ENCODE peak calls at places on chromosome X, in seven cellular contexts. M is KG1, R is fibroblast of mammary gland, N is GM10248, U is body of pancreas, K is hepatocyte, J is HS-5. F is an unnamed sample.

GRCh38 chrX:153556767-153557166 is 39.3 kb downstream of the ATP2B3 start:
- DNase-seq in M (no peak), R (no peak), N (no peak), U (no peak), K (no peak), J (no peak), F (no peak)

GRCh38 chrX:55490974-55491373 is 1.3 kb upstream of the USP51 start:
- DNase-seq in M (no peak), R (no peak), N (no peak), U (no peak), K (no peak), J (no peak), F (no peak)

GRCh38 chrX:136227948-136228584 is 23.1 kb downstream of the MAP7D3 start:
- DNase-seq in M (no peak), R (peak; percentile 39), N (no peak), U (no peak), K (no peak), J (no peak), F (no peak)

GRCh38 chrX:150765782-150766350 is 72.7 kb downstream of the MTMR1 start:
- DNase-seq in M (no peak), R (no peak), N (no peak), U (no peak), K (no peak), J (no peak), F (no peak)

GRCh38 chrX:85017721-85018120 is 14.0 kb downstream of the APOOL start:
- DNase-seq in M (no peak), R (peak; percentile 35), N (no peak), U (no peak), K (no peak), J (no peak), F (no peak)

GRCh38 chrX:69139516-69139915 is 25.7 kb downstream of the PJA1 start:
- DNase-seq in M (no peak), R (no peak), N (no peak), U (no peak), K (no peak), J (no peak), F (no peak)

GRCh38 chrX:41043950-41044349 is 41.3 kb upstream of the USP9X start:
- DNase-seq in M (no peak), R (peak; percentile 76), N (no peak), U (no peak), K (no peak), J (no peak), F (no peak)

GRCh38 chrX:54494970-54495813 is 842 bp downstream of the FGD1 start:
- DNase-seq in M (no peak), R (peak; percentile 18), N (no peak), U (peak; percentile 21), K (peak; percentile 45), J (no peak), F (no peak)

GRCh38 chrX:7204619-7205018 is 56.7 kb upstream of the PUDP start:
- DNase-seq in M (no peak), R (no peak), N (no peak), U (no peak), K (no peak), J (no peak), F (no peak)

GRCh38 chrX:17689971-17690409 is 47.3 kb upstream of the SCML1 start:
- DNase-seq in M (peak; percentile 36), R (peak; percentile 73), N (peak; percentile 26), U (peak; percentile 47), K (peak; percentile 73), J (no peak), F (peak; percentile 66)

GRCh38 chrX:39762266-39762841 is 335.4 kb downstream of the BCOR start:
- DNase-seq in M (no peak), R (peak; percentile 91), N (no peak), U (no peak), K (peak; percentile 49), J (peak; percentile 16), F (no peak)

GRCh38 chrX:151814767-151815166 is 80.2 kb downstream of the CNGA2 start:
- DNase-seq in M (no peak), R (no peak), N (no peak), U (no peak), K (no peak), J (no peak), F (no peak)

GRCh38 chrX:2901367-2902036 is 27.6 kb downstream of the ARSD start:
- DNase-seq in M (no peak), R (peak; percentile 3), N (no peak), U (no peak), K (no peak), J (no peak), F (no peak)

GRCh38 chrX:66000628-66001275 is 39.1 kb downstream of the VSIG4 start:
- DNase-seq in M (no peak), R (no peak), N (no peak), U (no peak), K (no peak), J (no peak), F (no peak)

GRCh38 chrX:108001218-108001814 is 19.1 kb upstream of the TEX13B start:
- DNase-seq in M (no peak), R (peak; percentile 63), N (no peak), U (no peak), K (peak; percentile 51), J (no peak), F (peak; percentile 24)

GRCh38 chrX:113743069-113743468 is 840.8 kb upstream of the HTR2C start:
- DNase-seq in M (no peak), R (no peak), N (no peak), U (no peak), K (no peak), J (no peak), F (no peak)

GRCh38 chrX:125198546-125198945 is 121.1 kb upstream of the TEX13C start:
- DNase-seq in M (no peak), R (no peak), N (no peak), U (no peak), K (no peak), J (no peak), F (no peak)

GRCh38 chrX:108701633-108702032 is 34.7 kb downstream of the IRS4 start:
- DNase-seq in M (no peak), R (no peak), N (no peak), U (no peak), K (no peak), J (no peak), F (no peak)

GRCh38 chrX:20620301-20620700 is 353.6 kb upstream of the RPS6KA3 start:
- DNase-seq in M (no peak), R (peak; percentile 89), N (no peak), U (no peak), K (no peak), J (peak; percentile 61), F (peak; percentile 4)

GRCh38 chrX:38275615-38276014 is 51.7 kb downstream of the RPGR start:
- DNase-seq in M (no peak), R (peak; percentile 93), N (no peak), U (no peak), K (peak; percentile 7), J (peak; percentile 83), F (no peak)

GRCh38 chrX:71991164-71991563 is 80.5 kb downstream of the NHSL2 start:
- DNase-seq in M (no peak), R (no peak), N (no peak), U (no peak), K (no peak), J (no peak), F (no peak)

GRCh38 chrX:107154787-107155620 is 36.4 kb upstream of the RBM41 start:
- DNase-seq in M (no peak), R (peak; percentile 59), N (peak; percentile 3), U (no peak), K (peak; percentile 19), J (no peak), F (peak; percentile 15)

GRCh38 chrX:10666102-10666501 is 45.7 kb upstream of the MID1 start:
- DNase-seq in M (no peak), R (no peak), N (no peak), U (no peak), K (no peak), J (no peak), F (no peak)

GRCh38 chrX:136185409-136186022 is 38.2 kb downstream of the FHL1 start:
- DNase-seq in M (no peak), R (peak; percentile 74), N (no peak), U (no peak), K (no peak), J (no peak), F (no peak)

GRCh38 chrX:29478336-29479069 is 736.9 kb upstream of the MAGEB2 start:
- DNase-seq in M (no peak), R (peak; percentile 45), N (peak; percentile 58), U (peak; percentile 10), K (peak; percentile 54), J (no peak), F (peak; percentile 27)